ENCODE peak calls at places on chromosomes 5 and 9, in seven cellular contexts. Z is mesendoderm, Q is lower lobe of right lung, M is HAP-1, K is neuronal stem cell, N is mesenchymal stem cell, O is upper lobe of right lung. T is an unnamed sample. For H3K4me1, the result is how much of the 10 kb centered on the place peaks cover.

GRCh38 chr5:31854181-31854624 is 215.3 kb downstream of the PDZD2 start:
- DNase-seq in Z (peak), Q (peak), M (peak), K (no peak), N (peak), O (peak), T (peak)

GRCh38 chr5:154603978-154604679 is 126.1 kb upstream of the HAND1 start:
- DNase-seq in Z (peak), Q (peak), M (no peak), K (no peak), N (peak), O (peak), T (peak)

GRCh38 chr9:130897848-130898551 is 1.4 kb upstream of the QRFP start:
- DNase-seq in Z (no peak), Q (no peak), M (no peak), K (no peak), N (no peak), O (peak), T (no peak)

GRCh38 chr5:31049933-31050704 is 143.4 kb upstream of the CDH6 start:
- DNase-seq in Z (peak), Q (no peak), M (peak), K (no peak), N (peak), O (no peak), T (peak)

GRCh38 chr5:159826351-159827222 is 89.7 kb upstream of the ADRA1B start:
- DNase-seq in Z (peak), Q (no peak), M (no peak), K (no peak), N (peak), O (peak), T (peak)

GRCh38 chr5:180831139-180832080 is 28.8 kb upstream of the MGAT1 start:
- DNase-seq in Z (peak), Q (peak), M (no peak), K (peak), N (peak), O (peak), T (peak)

GRCh38 chr9:124774131-124774978 is 2.6 kb upstream of the OLFML2A start:
- DNase-seq in Z (peak), Q (peak), M (peak), K (peak), N (peak), O (peak), T (peak)

GRCh38 chr5:169712428-169712827 is 75.4 kb downstream of the DOCK2 start:
- DNase-seq in Z (no peak), Q (no peak), M (no peak), K (no peak), N (no peak), O (no peak), T (no peak)

GRCh38 chr5:56569051-56569450 is 246.3 kb upstream of the MAP3K1 start:
- DNase-seq in Z (no peak), Q (no peak), M (no peak), K (no peak), N (peak), O (no peak), T (no peak)

GRCh38 chr9:134434896-134435506 is 108.7 kb downstream of the RXRA start:
- DNase-seq in Z (no peak), Q (peak), M (no peak), K (no peak), N (peak), O (peak), T (peak)

GRCh38 chr9:92100237-92100911 is 14.8 kb downstream of the SPTLC1 start:
- DNase-seq in Z (peak), Q (no peak), M (no peak), K (no peak), N (peak), O (no peak), T (no peak)

GRCh38 chr5:144230806-144231205 is 60.1 kb downstream of the KCTD16 start:
- DNase-seq in Z (no peak), Q (no peak), M (no peak), K (no peak), N (no peak), O (no peak), T (no peak)

GRCh38 chr5:78411596-78411995 is 51.2 kb downstream of the SCAMP1 start:
- DNase-seq in Z (no peak), Q (no peak), M (peak), K (no peak), N (no peak), O (no peak), T (no peak)

GRCh38 chr5:133082128-133082527 is 30.3 kb downstream of the HSPA4 start:
- DNase-seq in Z (no peak), Q (no peak), M (no peak), K (no peak), N (no peak), O (no peak), T (no peak)

GRCh38 chr5:111635151-111635945 is 121.6 kb downstream of the NREP start:
- DNase-seq in Z (no peak), Q (no peak), M (no peak), K (peak), N (no peak), O (no peak), T (no peak)

GRCh38 chr9:96660693-96661248 is 5.7 kb upstream of the PRXL2C start:
- DNase-seq in Z (no peak), Q (no peak), M (no peak), K (no peak), N (no peak), O (no peak), T (no peak)

GRCh38 chr9:21565137-21565536 is 83.0 kb upstream of the IFNE start:
- DNase-seq in Z (no peak), Q (no peak), M (no peak), K (no peak), N (no peak), O (no peak), T (no peak)

GRCh38 chr9:128575469-128575868 is 23.1 kb downstream of the SPTAN1 start:
- DNase-seq in Z (no peak), Q (no peak), M (no peak), K (no peak), N (no peak), O (no peak), T (no peak)

GRCh38 chr9:81388831-81389230 is 300.5 kb downstream of the TLE1 start:
- DNase-seq in Z (no peak), Q (no peak), M (no peak), K (no peak), N (no peak), O (no peak), T (no peak)

GRCh38 chr5:173941758-173942401 is 47.1 kb upstream of the C5orf47 start:
- DNase-seq in Z (no peak), Q (no peak), M (no peak), K (no peak), N (no peak), O (no peak), T (no peak)

GRCh38 chr9:112074250-112075008 is 100.7 kb downstream of the SUSD1 start:
- DNase-seq in Z (peak), Q (peak), M (peak), K (peak), N (peak), O (no peak), T (peak)

GRCh38 chr5:98497391-98497790 is 276.1 kb upstream of the RGMB start:
- DNase-seq in Z (no peak), Q (no peak), M (no peak), K (no peak), N (peak), O (no peak), T (no peak)

GRCh38 chr5:147481376-147481775 is 28.5 kb downstream of the DPYSL3 start:
- DNase-seq in Z (no peak), Q (no peak), M (no peak), K (no peak), N (peak), O (no peak), T (no peak)

GRCh38 chr5:84729326-84729725 is 344.6 kb upstream of the EDIL3 start:
- DNase-seq in Z (peak), Q (no peak), M (no peak), K (no peak), N (peak), O (no peak), T (no peak)

GRCh38 chr5:140432212-140432611 is 30.6 kb downstream of the ANKHD1 start:
- DNase-seq in Z (no peak), Q (no peak), M (no peak), K (no peak), N (no peak), O (no peak), T (no peak)

GRCh38 chr9:114382951-114383865 is 4.6 kb downstream of the AKNA start:
- DNase-seq in Z (peak), Q (no peak), M (no peak), K (no peak), N (peak), O (no peak), T (peak)

GRCh38 chr9:114383866-114384231 is 3.9 kb downstream of the AKNA start:
- DNase-seq in Z (no peak), Q (no peak), M (no peak), K (no peak), N (no peak), O (no peak), T (no peak)

GRCh38 chr9:114385412-114386181 is 2.2 kb downstream of the AKNA start:
- DNase-seq in Z (peak), Q (peak), M (no peak), K (no peak), N (peak), O (peak), T (peak)

GRCh38 chr9:114386361-114386885 is 1.4 kb downstream of the AKNA start:
- DNase-seq in Z (no peak), Q (no peak), M (no peak), K (no peak), N (peak), O (no peak), T (no peak)

DNA sequence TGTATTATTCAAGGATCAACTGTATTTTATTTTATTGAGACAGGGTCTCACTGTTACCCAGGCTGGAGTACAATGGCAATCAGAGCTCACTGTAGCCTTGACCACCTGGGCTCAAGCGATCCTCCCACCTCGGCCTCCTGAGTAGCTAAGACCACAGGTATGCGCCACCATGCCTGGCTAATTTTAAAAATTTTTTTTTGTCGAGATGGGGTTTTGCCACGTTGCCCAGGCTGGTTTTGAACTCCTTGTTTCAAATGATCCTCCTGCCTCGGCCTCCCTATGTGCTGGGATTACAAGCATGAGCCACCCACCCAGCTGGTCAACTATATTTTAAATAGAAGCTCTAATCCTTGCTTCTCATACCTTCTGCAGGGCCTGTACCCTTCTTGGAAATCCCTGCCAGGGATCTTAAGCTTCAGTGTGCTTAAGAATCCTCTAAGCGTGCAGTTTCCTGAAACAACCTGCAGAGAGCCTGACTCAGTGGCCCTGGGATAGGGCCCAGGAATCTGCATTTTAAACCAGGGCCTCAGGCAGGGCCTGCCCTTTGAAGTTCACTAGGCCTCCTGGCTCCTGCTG is 2.9 kb downstream of the AKNA start:
- DNase-seq in Z (no peak), Q (no peak), M (no peak), K (no peak), N (no peak), O (no peak), T (no peak)
- H3K4me3 ChIP-seq in Z (no peak), Q (peak), M (no peak), K (no peak), N (no peak), O (peak), T (no peak)

GRCh38 chr5:151151263-151151660 is 6.3 kb downstream of the ANXA6 start:
- DNase-seq in Z (no peak), Q (no peak), M (no peak), K (no peak), N (no peak), O (no peak), T (no peak)

GRCh38 chr5:151153766-151154272 is 3.8 kb downstream of the ANXA6 start:
- DNase-seq in Z (no peak), Q (no peak), M (no peak), K (no peak), N (peak), O (no peak), T (no peak)

GRCh38 chr5:151155149-151155776 is 2.3 kb downstream of the ANXA6 start:
- DNase-seq in Z (no peak), Q (no peak), M (no peak), K (no peak), N (no peak), O (no peak), T (no peak)

GRCh38 chr5:151151793-151152192 is 5.8 kb downstream of the ANXA6 start:
- DNase-seq in Z (no peak), Q (peak), M (no peak), K (no peak), N (peak), O (no peak), T (no peak)

DNA sequence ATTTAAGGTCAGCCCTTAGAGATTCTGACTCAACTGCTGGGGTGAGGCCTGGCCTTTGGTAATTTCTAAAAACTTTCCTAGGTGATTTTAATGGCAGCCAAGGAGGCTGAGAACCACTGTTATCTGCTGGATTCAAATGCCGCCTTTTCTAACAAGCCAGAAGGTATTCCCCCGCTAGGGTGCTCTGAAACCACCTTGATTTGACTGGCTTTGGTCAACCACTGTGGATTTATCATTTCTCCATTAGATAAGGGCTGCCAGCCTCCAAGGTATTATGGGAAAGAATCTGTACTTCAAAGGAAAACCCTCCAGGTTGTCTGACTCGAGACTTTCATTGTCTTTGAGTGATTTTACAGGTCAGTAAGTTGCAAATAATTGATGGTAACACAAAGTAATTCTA is 4.3 kb downstream of the ANXA6 start:
- DNase-seq in Z (peak), Q (no peak), M (no peak), K (no peak), N (no peak), O (no peak), T (no peak)
- H3K4me1 ChIP-seq in Z (under half), Q (half or more), M (under half), K (under half), N (under half), O (half or more), T (under half)

GRCh38 chr5:129096382-129096991 is 1.9 kb downstream of the ISOC1 start:
- DNase-seq in Z (peak), Q (no peak), M (no peak), K (no peak), N (peak), O (no peak), T (no peak)
- H3K4me3 ChIP-seq in Z (no peak), Q (peak), M (no peak), K (no peak), N (no peak), O (no peak), T (no peak)

GRCh38 chr5:14263700-14264099 is 120.6 kb downstream of the TRIO start:
- DNase-seq in Z (no peak), Q (no peak), M (no peak), K (no peak), N (no peak), O (no peak), T (no peak)

GRCh38 chr5:14261856-14262611 is 118.9 kb downstream of the TRIO start:
- DNase-seq in Z (no peak), Q (no peak), M (no peak), K (no peak), N (no peak), O (no peak), T (no peak)

GRCh38 chr5:14260637-14261036 is 117.5 kb downstream of the TRIO start:
- DNase-seq in Z (no peak), Q (no peak), M (no peak), K (no peak), N (no peak), O (no peak), T (no peak)

GRCh38 chr5:14258840-14259239 is 115.7 kb downstream of the TRIO start:
- DNase-seq in Z (peak), Q (no peak), M (no peak), K (peak), N (peak), O (no peak), T (no peak)

DNA sequence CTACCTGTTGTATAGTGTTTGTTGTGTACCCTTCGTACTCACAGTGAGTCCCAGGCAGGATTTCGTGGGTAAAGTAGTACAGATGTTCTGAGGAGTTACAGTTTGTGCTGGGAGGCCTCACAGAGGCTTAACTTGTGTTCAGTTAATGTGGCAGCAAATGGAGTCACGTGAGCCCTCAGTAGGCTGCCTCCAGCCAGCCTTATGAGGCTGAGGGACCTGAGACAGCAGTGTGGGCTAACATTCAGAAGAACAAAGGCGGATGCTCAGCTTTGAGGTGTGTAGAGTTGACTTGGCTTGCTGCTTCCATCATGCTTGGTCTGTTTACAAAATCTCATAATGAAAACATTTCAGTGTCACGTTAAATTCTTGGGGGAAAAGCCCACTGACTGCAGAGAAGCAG is 118.1 kb downstream of the TRIO start:
- DNase-seq in Z (no peak), Q (no peak), M (no peak), K (no peak), N (no peak), O (no peak), T (no peak)
- H3K4me1 ChIP-seq in Z (under half), Q (under half), M (under half), K (under half), N (under half), O (under half), T (under half)